ENCODE peak calls at places on chromosomes 16 and 17, in eight cellular contexts. One of them, this sample, is unnamed.

GRCh38 chr17:72609501-72609900 is 483.0 kb downstream of the SLC39A11 start:
- DNase-seq in CD8-positive, alpha-beta T cell: no peak
- DNase-seq in NCI-H82: no peak
- DNase-seq in amniotic stem cell: no peak
- DNase-seq in stimulated activated CD4-positive, alpha-beta T cell treated with anti-CD3 and anti-CD28 coated beads, Interleukin-15, amount 100 ng/mL, for 48 hours: no peak
- DNase-seq in HuH-7.5: no peak
- DNase-seq in SW480: peak
- DNase-seq in non-pigmented ciliary epithelial cell: no peak
- DNase-seq in this sample: no peak

GRCh38 chr16:2826591-2827480 is 3.3 kb upstream of the ZG16B start:
- DNase-seq in stimulated activated CD4-positive, alpha-beta T cell treated with anti-CD3 and anti-CD28 coated beads, Interleukin-15, amount 100 ng/mL, for 48 hours: no peak
- DNase-seq in CD8-positive, alpha-beta T cell: no peak
- DNase-seq in HuH-7.5: no peak
- DNase-seq in amniotic stem cell: no peak
- DNase-seq in NCI-H82: no peak
- DNase-seq in SW480: no peak
- DNase-seq in non-pigmented ciliary epithelial cell: no peak
- DNase-seq in this sample: no peak

GRCh38 chr17:7842950-7843535 is 9.0 kb downstream of the KDM6B start:
- DNase-seq in CD8-positive, alpha-beta T cell: peak
- DNase-seq in non-pigmented ciliary epithelial cell: peak
- DNase-seq in amniotic stem cell: peak
- DNase-seq in stimulated activated CD4-positive, alpha-beta T cell treated with anti-CD3 and anti-CD28 coated beads, Interleukin-15, amount 100 ng/mL, for 48 hours: peak
- DNase-seq in HuH-7.5: no peak
- DNase-seq in SW480: peak
- DNase-seq in NCI-H82: peak
- DNase-seq in this sample: no peak

GRCh38 chr17:48724241-48725004 is 1.4 kb downstream of the PRAC2 start:
- DNase-seq in NCI-H82: peak
- DNase-seq in stimulated activated CD4-positive, alpha-beta T cell treated with anti-CD3 and anti-CD28 coated beads, Interleukin-15, amount 100 ng/mL, for 48 hours: peak
- DNase-seq in CD8-positive, alpha-beta T cell: peak
- DNase-seq in non-pigmented ciliary epithelial cell: peak
- DNase-seq in HuH-7.5: peak
- DNase-seq in amniotic stem cell: peak
- DNase-seq in SW480: peak
- DNase-seq in this sample: peak

GRCh38 chr17:77496401-77496801 is 355.6 kb downstream of the SEC14L1 start:
- DNase-seq in non-pigmented ciliary epithelial cell: no peak
- DNase-seq in stimulated activated CD4-positive, alpha-beta T cell treated with anti-CD3 and anti-CD28 coated beads, Interleukin-15, amount 100 ng/mL, for 48 hours: no peak
- DNase-seq in SW480: no peak
- DNase-seq in NCI-H82: no peak
- DNase-seq in HuH-7.5: no peak
- DNase-seq in amniotic stem cell: no peak
- DNase-seq in CD8-positive, alpha-beta T cell: no peak
- DNase-seq in this sample: no peak

GRCh38 chr17:16997514-16998429 is 25.9 kb upstream of the TNFRSF13B start:
- DNase-seq in HuH-7.5: no peak
- DNase-seq in NCI-H82: no peak
- DNase-seq in stimulated activated CD4-positive, alpha-beta T cell treated with anti-CD3 and anti-CD28 coated beads, Interleukin-15, amount 100 ng/mL, for 48 hours: peak
- DNase-seq in CD8-positive, alpha-beta T cell: peak
- DNase-seq in SW480: peak
- DNase-seq in non-pigmented ciliary epithelial cell: no peak
- DNase-seq in amniotic stem cell: no peak
- DNase-seq in this sample: no peak

GRCh38 chr17:69198238-69198637 is 30.4 kb downstream of the ABCA10 start:
- DNase-seq in stimulated activated CD4-positive, alpha-beta T cell treated with anti-CD3 and anti-CD28 coated beads, Interleukin-15, amount 100 ng/mL, for 48 hours: no peak
- DNase-seq in SW480: no peak
- DNase-seq in amniotic stem cell: no peak
- DNase-seq in NCI-H82: no peak
- DNase-seq in non-pigmented ciliary epithelial cell: no peak
- DNase-seq in CD8-positive, alpha-beta T cell: no peak
- DNase-seq in HuH-7.5: no peak
- DNase-seq in this sample: no peak

GRCh38 chr16:19882186-19882585 is 2.5 kb downstream of the GPRC5B start:
- DNase-seq in stimulated activated CD4-positive, alpha-beta T cell treated with anti-CD3 and anti-CD28 coated beads, Interleukin-15, amount 100 ng/mL, for 48 hours: no peak
- DNase-seq in amniotic stem cell: no peak
- DNase-seq in NCI-H82: no peak
- DNase-seq in CD8-positive, alpha-beta T cell: no peak
- DNase-seq in non-pigmented ciliary epithelial cell: no peak
- DNase-seq in HuH-7.5: no peak
- DNase-seq in SW480: no peak
- DNase-seq in this sample: no peak

GRCh38 chr16:7440886-7441400 is 108.3 kb downstream of the RBFOX1 start:
- DNase-seq in non-pigmented ciliary epithelial cell: no peak
- DNase-seq in amniotic stem cell: no peak
- DNase-seq in HuH-7.5: no peak
- DNase-seq in SW480: no peak
- DNase-seq in CD8-positive, alpha-beta T cell: no peak
- DNase-seq in stimulated activated CD4-positive, alpha-beta T cell treated with anti-CD3 and anti-CD28 coated beads, Interleukin-15, amount 100 ng/mL, for 48 hours: no peak
- DNase-seq in NCI-H82: no peak
- DNase-seq in this sample: no peak

GRCh38 chr16:75254359-75254837 is 3.0 kb upstream of the BCAR1 start:
- DNase-seq in NCI-H82: no peak
- DNase-seq in stimulated activated CD4-positive, alpha-beta T cell treated with anti-CD3 and anti-CD28 coated beads, Interleukin-15, amount 100 ng/mL, for 48 hours: no peak
- DNase-seq in CD8-positive, alpha-beta T cell: no peak
- DNase-seq in HuH-7.5: peak
- DNase-seq in amniotic stem cell: no peak
- DNase-seq in non-pigmented ciliary epithelial cell: no peak
- DNase-seq in SW480: no peak
- DNase-seq in this sample: no peak

GRCh38 chr17:17146791-17147406 is 59.2 kb downstream of the PLD6 start:
- DNase-seq in NCI-H82: peak
- DNase-seq in CD8-positive, alpha-beta T cell: peak
- DNase-seq in non-pigmented ciliary epithelial cell: no peak
- DNase-seq in SW480: peak
- DNase-seq in amniotic stem cell: no peak
- DNase-seq in HuH-7.5: peak
- DNase-seq in stimulated activated CD4-positive, alpha-beta T cell treated with anti-CD3 and anti-CD28 coated beads, Interleukin-15, amount 100 ng/mL, for 48 hours: peak
- DNase-seq in this sample: no peak

GRCh38 chr16:8751481-8752311 is 45.7 kb downstream of the TMEM186 start:
- DNase-seq in HuH-7.5: no peak
- DNase-seq in NCI-H82: peak
- DNase-seq in CD8-positive, alpha-beta T cell: no peak
- DNase-seq in non-pigmented ciliary epithelial cell: peak
- DNase-seq in amniotic stem cell: peak
- DNase-seq in SW480: peak
- DNase-seq in stimulated activated CD4-positive, alpha-beta T cell treated with anti-CD3 and anti-CD28 coated beads, Interleukin-15, amount 100 ng/mL, for 48 hours: no peak
- DNase-seq in this sample: no peak

GRCh38 chr17:74149597-74150427 is 53.7 kb upstream of the RPL38 start:
- DNase-seq in CD8-positive, alpha-beta T cell: no peak
- DNase-seq in SW480: no peak
- DNase-seq in stimulated activated CD4-positive, alpha-beta T cell treated with anti-CD3 and anti-CD28 coated beads, Interleukin-15, amount 100 ng/mL, for 48 hours: no peak
- DNase-seq in non-pigmented ciliary epithelial cell: no peak
- DNase-seq in HuH-7.5: no peak
- DNase-seq in amniotic stem cell: no peak
- DNase-seq in NCI-H82: no peak
- DNase-seq in this sample: no peak

GRCh38 chr16:46883353-46883689 is 841 bp upstream of the GPT2 start:
- DNase-seq in HuH-7.5: no peak
- DNase-seq in non-pigmented ciliary epithelial cell: no peak
- DNase-seq in SW480: peak
- DNase-seq in CD8-positive, alpha-beta T cell: no peak
- DNase-seq in amniotic stem cell: no peak
- DNase-seq in NCI-H82: no peak
- DNase-seq in stimulated activated CD4-positive, alpha-beta T cell treated with anti-CD3 and anti-CD28 coated beads, Interleukin-15, amount 100 ng/mL, for 48 hours: no peak
- DNase-seq in this sample: no peak

GRCh38 chr17:64385187-64386083 is 5.2 kb downstream of the PECAM1 start:
- DNase-seq in stimulated activated CD4-positive, alpha-beta T cell treated with anti-CD3 and anti-CD28 coated beads, Interleukin-15, amount 100 ng/mL, for 48 hours: peak
- DNase-seq in amniotic stem cell: peak
- DNase-seq in CD8-positive, alpha-beta T cell: peak
- DNase-seq in non-pigmented ciliary epithelial cell: no peak
- DNase-seq in NCI-H82: no peak
- DNase-seq in HuH-7.5: no peak
- DNase-seq in SW480: peak
- DNase-seq in this sample: no peak

GRCh38 chr17:1590747-1591473 is 28.3 kb upstream of the PITPNA start:
- DNase-seq in amniotic stem cell: no peak
- DNase-seq in HuH-7.5: no peak
- DNase-seq in CD8-positive, alpha-beta T cell: no peak
- DNase-seq in non-pigmented ciliary epithelial cell: no peak
- DNase-seq in SW480: no peak
- DNase-seq in NCI-H82: no peak
- DNase-seq in stimulated activated CD4-positive, alpha-beta T cell treated with anti-CD3 and anti-CD28 coated beads, Interleukin-15, amount 100 ng/mL, for 48 hours: no peak
- DNase-seq in this sample: no peak

GRCh38 chr16:69796285-69797118 is 34.4 kb downstream of the WWP2 start:
- DNase-seq in HuH-7.5: peak
- DNase-seq in CD8-positive, alpha-beta T cell: peak
- DNase-seq in non-pigmented ciliary epithelial cell: peak
- DNase-seq in stimulated activated CD4-positive, alpha-beta T cell treated with anti-CD3 and anti-CD28 coated beads, Interleukin-15, amount 100 ng/mL, for 48 hours: peak
- DNase-seq in NCI-H82: peak
- DNase-seq in SW480: peak
- DNase-seq in amniotic stem cell: peak
- DNase-seq in this sample: peak

GRCh38 chr16:81004646-81005353 is 1.9 kb downstream of the CMC2 start:
- DNase-seq in stimulated activated CD4-positive, alpha-beta T cell treated with anti-CD3 and anti-CD28 coated beads, Interleukin-15, amount 100 ng/mL, for 48 hours: no peak
- DNase-seq in non-pigmented ciliary epithelial cell: no peak
- DNase-seq in NCI-H82: peak
- DNase-seq in HuH-7.5: no peak
- DNase-seq in CD8-positive, alpha-beta T cell: peak
- DNase-seq in amniotic stem cell: peak
- DNase-seq in SW480: peak
- DNase-seq in this sample: no peak